ENCODE peak calls at places on chromosomes 3 and 15, in four cellular contexts. N is HepG2, W is K562, Z is GM12878. X is an unnamed sample.

GRCh38 chr3:10233988-10234387 is 14.3 kb upstream of the TATDN2 start:
- DNase-seq in W (no peak), Z (no peak), N (no peak), X (no peak)

GRCh38 chr3:184186184-184186901 is at the start of gene ABCF3:
- DNase-seq in W (no peak), N (no peak), Z (no peak), X (no peak)

GRCh38 chr3:13705702-13706280 is 156.9 kb downstream of the FBLN2 start:
- DNase-seq in Z (no peak), N (no peak), W (no peak), X (no peak)

GRCh38 chr3:46693038-46693896 is at the start of gene ALS2CL:
- DNase-seq in W (peak; percentile 48), Z (no peak), N (no peak), X (peak; percentile 66)

GRCh38 chr15:55627730-55628368 is 39.7 kb upstream of the PYGO1 start:
- DNase-seq in Z (no peak), N (peak; percentile 18), W (peak; percentile 15), X (peak; percentile 25)

GRCh38 chr3:150371741-150372254 is 36.3 kb upstream of the TSC22D2 start:
- DNase-seq in N (peak; percentile 85), Z (no peak), W (peak; percentile 76), X (no peak)

GRCh38 chr3:171028025-171028778 is 1.7 kb upstream of the SLC2A2 start:
- DNase-seq in Z (no peak), N (peak; percentile 28), W (peak; percentile 25), X (peak; percentile 63)

GRCh38 chr15:45648521-45649200 is 13.8 kb downstream of the SQOR start:
- DNase-seq in Z (no peak), N (peak; percentile 76), W (no peak), X (no peak)

GRCh38 chr15:42344763-42345162 is 14.5 kb upstream of the CAPN3 start:
- DNase-seq in W (no peak), Z (no peak), N (no peak), X (no peak)

GRCh38 chr3:43243590-43244587 is 42.5 kb upstream of the SNRK start:
- DNase-seq in Z (no peak), W (no peak), N (no peak), X (no peak)

GRCh38 chr3:2458816-2459215 is 360.1 kb downstream of the CNTN4 start:
- DNase-seq in Z (no peak), N (no peak), W (no peak), X (no peak)

GRCh38 chr3:112811150-112811884 is 35.3 kb downstream of the CD200R1L start:
- DNase-seq in N (no peak), W (no peak), Z (no peak), X (no peak)

DNA sequence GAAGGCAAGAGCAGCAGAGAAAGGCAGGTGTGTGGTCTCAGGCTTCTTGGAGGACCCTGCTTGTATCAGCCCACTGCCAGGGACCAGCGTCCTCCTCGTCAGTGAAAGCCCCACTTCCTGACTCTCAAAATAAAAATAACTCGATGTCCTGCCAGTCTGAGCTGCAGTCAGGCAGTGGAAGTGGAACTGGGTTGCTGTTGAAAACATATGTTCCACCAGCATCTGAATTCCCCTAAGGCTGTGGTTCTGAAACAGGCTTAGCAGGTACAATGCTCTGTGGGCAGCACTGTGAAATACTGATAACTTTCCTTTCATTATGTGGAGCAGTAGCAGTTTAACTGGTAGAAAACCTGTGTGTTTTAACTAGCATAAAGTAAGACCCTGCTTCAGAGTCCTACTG is 121.6 kb upstream of the EIF1B start:
- DNase-seq in W (no peak), Z (peak; percentile 48), N (no peak), X (no peak)
- TF ChIP-seq TCF7 in W (no peak), Z (no peak), N (no peak), X (no peak)

GRCh38 chr3:168453623-168454022 is 357.9 kb upstream of the GOLIM4 start:
- DNase-seq in W (no peak), N (no peak), Z (no peak), X (no peak)

GRCh38 chr3:168455814-168456213 is 360.1 kb upstream of the GOLIM4 start:
- DNase-seq in W (no peak), N (no peak), Z (no peak), X (no peak)

GRCh38 chr3:168457973-168458539 is 362.3 kb upstream of the GOLIM4 start:
- DNase-seq in N (no peak), Z (no peak), W (no peak), X (no peak)

GRCh38 chr3:168461793-168462192 is 366.1 kb upstream of the GOLIM4 start:
- DNase-seq in Z (no peak), N (no peak), W (no peak), X (no peak)

DNA sequence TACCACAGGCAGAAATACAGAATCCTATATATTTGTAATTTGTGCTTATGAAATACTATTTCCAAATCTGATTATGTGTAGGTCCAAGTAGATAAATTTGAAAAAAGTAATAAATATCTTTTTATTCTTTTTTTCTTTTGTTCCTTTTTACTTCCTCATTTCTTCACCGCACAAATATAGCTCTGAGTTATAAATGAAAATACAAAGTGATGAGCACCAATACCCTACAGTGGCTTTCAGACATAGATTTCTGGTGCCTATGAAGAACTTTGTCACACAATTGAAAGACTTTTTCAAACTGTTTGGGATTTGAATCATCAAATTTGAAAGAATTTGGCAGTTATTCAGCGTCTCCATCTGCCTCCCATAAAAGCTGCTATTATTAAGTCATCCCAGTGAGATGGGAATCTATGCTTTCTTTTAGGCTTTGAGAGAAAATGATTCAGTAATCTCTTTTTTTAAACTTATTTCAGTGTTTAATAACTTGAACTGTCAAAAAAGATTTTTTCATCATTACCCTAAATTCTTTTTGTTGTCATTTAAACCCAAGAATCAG is 363.6 kb upstream of the GOLIM4 start:
- DNase-seq in Z (no peak), N (no peak), W (no peak), X (no peak)
- TF ChIP-seq CREM in Z (no peak), N (no peak), W (no peak), X (no peak)

GRCh38 chr3:18501679-18502343 is 76.7 kb upstream of the SATB1 start:
- DNase-seq in Z (no peak), N (no peak), W (no peak), X (no peak)
- TF ChIP-seq TCF7 in Z (no peak), N (no peak), W (no peak), X (no peak)

DNA sequence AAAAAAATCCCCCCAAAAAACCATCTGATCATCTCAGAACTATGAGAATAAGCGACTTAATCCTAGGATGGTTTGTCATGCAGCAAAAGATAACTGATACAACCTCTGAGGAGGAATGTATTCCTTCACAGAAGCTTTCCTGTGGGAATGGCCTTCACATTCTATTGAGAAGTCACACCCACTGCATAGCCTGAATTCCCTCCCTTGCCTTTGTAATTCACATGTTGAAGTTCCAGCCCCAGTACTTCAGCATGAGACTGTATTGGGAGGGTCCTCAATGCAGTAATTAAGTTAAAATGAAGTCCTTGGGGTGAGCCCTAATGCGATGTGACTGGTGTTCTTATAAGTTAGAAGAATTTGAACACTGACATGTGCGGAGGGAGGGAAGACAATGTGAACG is 395.2 kb downstream of the TUSC7 start:
- DNase-seq in Z (no peak), N (no peak), W (no peak), X (no peak)
- TF ChIP-seq CREM in Z (no peak), N (no peak), W (no peak), X (no peak)

X was measured in WTC11.